ENCODE peak calls at places on chromosome 1, in five cellular contexts. H, B, F, V and P are unnamed samples.

GRCh38 chr1:59705849-59706599 is 108.7 kb upstream of the HOOK1 start:
- DNase-seq in F (no peak), B (no peak), V (no peak), H (no peak), P (no peak)

GRCh38 chr1:183023146-183023600 is at the start of gene LAMC1:
- DNase-seq in H (peak), B (no peak), F (no peak), V (no peak), P (no peak)

GRCh38 chr1:54413732-54414131 is 7.5 kb upstream of the SSBP3 start:
- DNase-seq in B (no peak), V (no peak), H (no peak), F (no peak), P (no peak)

GRCh38 chr1:29462096-29462495 is 225.8 kb downstream of the PTPRU start:
- DNase-seq in H (no peak), V (no peak), B (no peak), F (no peak), P (no peak)

GRCh38 chr1:198125995-198126758 is 30.6 kb upstream of the NEK7 start:
- DNase-seq in F (no peak), V (no peak), H (peak), B (no peak), P (no peak)

GRCh38 chr1:48870596-48870995 is 93.9 kb upstream of the BEND5 start:
- DNase-seq in H (peak), F (no peak), B (no peak), V (peak), P (peak)

GRCh38 chr1:8545078-8545477 is 227.2 kb downstream of the SLC45A1 start:
- DNase-seq in F (no peak), B (no peak), H (no peak), V (no peak), P (no peak)

GRCh38 chr1:50493710-50494109 is 70.5 kb upstream of the DMRTA2 start:
- DNase-seq in B (no peak), V (no peak), F (no peak), H (no peak), P (no peak)

GRCh38 chr1:41333146-41333784 is 28.0 kb upstream of the FOXO6 start:
- DNase-seq in H (peak), F (no peak), V (peak), B (no peak), P (peak)

GRCh38 chr1:12326986-12327385 is 97.2 kb downstream of the VPS13D start:
- DNase-seq in H (no peak), F (no peak), V (no peak), B (no peak), P (no peak)

GRCh38 chr1:241503444-241503843 is 16.1 kb downstream of the FH start:
- DNase-seq in V (no peak), B (no peak), H (no peak), F (no peak), P (no peak)

GRCh38 chr1:155083865-155084721 is 5.5 kb downstream of the EFNA3 start:
- DNase-seq in F (no peak), V (no peak), B (no peak), H (peak), P (peak)

GRCh38 chr1:154405762-154406571 is 824 bp downstream of the IL6R start:
- DNase-seq in F (peak), B (no peak), H (peak), V (no peak), P (no peak)

GRCh38 chr1:10816233-10816632 is 19.8 kb upstream of the CASZ1 start:
- DNase-seq in V (no peak), B (no peak), H (no peak), F (no peak), P (no peak)

GRCh38 chr1:189782280-189782679 is 695.4 kb downstream of the BRINP3 start:
- DNase-seq in B (no peak), H (no peak), F (no peak), V (no peak), P (no peak)

GRCh38 chr1:3641046-3641760 is 8.7 kb downstream of the WRAP73 start:
- DNase-seq in B (no peak), H (no peak), V (no peak), F (no peak), P (no peak)

GRCh38 chr1:100438789-100439188 is 86.5 kb downstream of the CDC14A start:
- DNase-seq in F (no peak), H (no peak), B (no peak), V (no peak), P (no peak)

GRCh38 chr1:42830631-42831030 is 13.4 kb upstream of the SVBP start:
- DNase-seq in V (no peak), H (no peak), F (no peak), B (no peak), P (no peak)

GRCh38 chr1:240152611-240153297 is 61.1 kb downstream of the FMN2 start:
- DNase-seq in V (no peak), B (no peak), F (no peak), H (no peak), P (no peak)

GRCh38 chr1:21909286-21909759 is 27.8 kb downstream of the HSPG2 start:
- DNase-seq in B (no peak), V (no peak), F (no peak), H (no peak), P (no peak)

GRCh38 chr1:69315823-69316222 is 251.9 kb upstream of the LRRC7 start:
- DNase-seq in H (no peak), V (no peak), F (no peak), B (no peak), P (no peak)

GRCh38 chr1:242132446-242132845 is 133.5 kb upstream of the MAP1LC3C start:
- DNase-seq in H (no peak), B (no peak), V (no peak), F (no peak), P (no peak)

GRCh38 chr1:220926146-220926545 is 46.9 kb downstream of the HLX start:
- DNase-seq in H (no peak), B (no peak), F (no peak), V (no peak), P (no peak)

GRCh38 chr1:12593621-12594066 is 24.4 kb downstream of the DHRS3 start:
- DNase-seq in F (no peak), B (no peak), V (no peak), H (peak), P (no peak)

GRCh38 chr1:8910914-8911313 is 32.4 kb upstream of the ENO1 start:
- DNase-seq in H (peak), B (no peak), V (no peak), F (no peak), P (no peak)

GRCh38 chr1:240031414-240031813 is 60.3 kb upstream of the FMN2 start:
- DNase-seq in F (no peak), H (peak), B (no peak), V (no peak), P (no peak)

GRCh38 chr1:214476229-214476957 is 75.0 kb downstream of the PTPN14 start:
- DNase-seq in F (no peak), V (no peak), B (no peak), H (no peak), P (no peak)

GRCh38 chr1:192807968-192808587 is 761 bp upstream of the RGS2 start:
- DNase-seq in H (peak), F (peak), V (no peak), B (no peak), P (no peak)

GRCh38 chr1:112527266-112528010 is 18.7 kb downstream of the WNT2B start:
- DNase-seq in V (no peak), F (no peak), B (no peak), H (no peak), P (no peak)

GRCh38 chr1:78673120-78673519 is 23.5 kb downstream of the IFI44 start:
- DNase-seq in V (peak), H (peak), B (no peak), F (no peak), P (peak)

GRCh38 chr1:45876000-45876399 is 72.6 kb downstream of the MAST2 start:
- DNase-seq in V (no peak), B (no peak), H (no peak), F (no peak), P (no peak)

GRCh38 chr1:94384485-94385353 is 33.5 kb upstream of the ABCD3 start:
- DNase-seq in H (peak), B (no peak), V (peak), F (no peak), P (peak)

GRCh38 chr1:39398278-39399010 is 93.0 kb upstream of the BMP8A start:
- DNase-seq in H (peak), F (no peak), V (peak), B (no peak), P (no peak)

GRCh38 chr1:93180723-93181613 is at the start of gene CCDC18:
- DNase-seq in H (peak), F (peak), V (peak), B (no peak), P (peak)